ENCODE peak calls at places on chromosomes 3 and 15, in eight cellular contexts. One of them, this sample, is unnamed. For H3K4me1, the result is how much of the 10 kb centered on the place peaks cover.

GRCh38 chr3:186254676-186255665 is 107.1 kb downstream of the DGKG start:
- DNase-seq in stomach: no peak
- DNase-seq in Peyer's patch: no peak
- DNase-seq in left lung: no peak
- DNase-seq in psoas muscle: no peak
- DNase-seq in A673: peak
- DNase-seq in SJCRH30: no peak
- DNase-seq in right lobe of liver: no peak
- DNase-seq in this sample: no peak

GRCh38 chr3:40660554-40660953 is 135.8 kb downstream of the ZNF621 start:
- DNase-seq in right lobe of liver: no peak
- DNase-seq in stomach: no peak
- DNase-seq in SJCRH30: no peak
- DNase-seq in left lung: no peak
- DNase-seq in psoas muscle: no peak
- DNase-seq in A673: no peak
- DNase-seq in Peyer's patch: no peak
- DNase-seq in this sample: no peak

GRCh38 chr3:50246517-50246954 is 10.5 kb downstream of the GNAI2 start:
- DNase-seq in Peyer's patch: no peak
- DNase-seq in right lobe of liver: no peak
- DNase-seq in psoas muscle: no peak
- DNase-seq in left lung: peak
- DNase-seq in SJCRH30: peak
- DNase-seq in stomach: no peak
- DNase-seq in A673: peak
- DNase-seq in this sample: peak

GRCh38 chr3:46065294-46065705 is 38.0 kb upstream of the XCR1 start:
- DNase-seq in stomach: peak
- DNase-seq in Peyer's patch: no peak
- DNase-seq in left lung: no peak
- DNase-seq in right lobe of liver: no peak
- DNase-seq in SJCRH30: peak
- DNase-seq in A673: peak
- DNase-seq in psoas muscle: peak
- DNase-seq in this sample: no peak

GRCh38 chr3:53799338-53799865 is 46.8 kb downstream of the CHDH start:
- DNase-seq in Peyer's patch: peak
- DNase-seq in psoas muscle: no peak
- DNase-seq in A673: no peak
- DNase-seq in SJCRH30: no peak
- DNase-seq in left lung: no peak
- DNase-seq in right lobe of liver: no peak
- DNase-seq in stomach: no peak
- DNase-seq in this sample: peak

GRCh38 chr15:55457401-55458022 is 49.2 kb downstream of the PIERCE2 start:
- DNase-seq in Peyer's patch: no peak
- DNase-seq in SJCRH30: no peak
- DNase-seq in psoas muscle: no peak
- DNase-seq in left lung: peak
- DNase-seq in stomach: no peak
- DNase-seq in right lobe of liver: no peak
- DNase-seq in A673: no peak
- DNase-seq in this sample: peak

GRCh38 chr3:56989434-56990294 is 70.8 kb upstream of the SPATA12 start:
- DNase-seq in A673: no peak
- DNase-seq in Peyer's patch: peak
- DNase-seq in SJCRH30: no peak
- DNase-seq in right lobe of liver: no peak
- DNase-seq in left lung: no peak
- DNase-seq in psoas muscle: peak
- DNase-seq in stomach: peak
- DNase-seq in this sample: no peak

GRCh38 chr3:136247436-136247835 is 2.7 kb upstream of the PCCB start:
- DNase-seq in right lobe of liver: no peak
- DNase-seq in stomach: no peak
- DNase-seq in left lung: no peak
- DNase-seq in A673: no peak
- DNase-seq in psoas muscle: no peak
- DNase-seq in SJCRH30: no peak
- DNase-seq in Peyer's patch: no peak
- DNase-seq in this sample: no peak

GRCh38 chr15:99994849-99995248 is 261.6 kb upstream of the LYSMD4 start:
- DNase-seq in A673: no peak
- DNase-seq in Peyer's patch: peak
- DNase-seq in psoas muscle: no peak
- DNase-seq in left lung: no peak
- DNase-seq in stomach: no peak
- DNase-seq in right lobe of liver: no peak
- DNase-seq in SJCRH30: no peak
- DNase-seq in this sample: peak

GRCh38 chr3:127858477-127858876 is 36.2 kb upstream of the MGLL start:
- DNase-seq in left lung: no peak
- DNase-seq in psoas muscle: no peak
- DNase-seq in stomach: no peak
- DNase-seq in SJCRH30: no peak
- DNase-seq in right lobe of liver: no peak
- DNase-seq in A673: no peak
- DNase-seq in Peyer's patch: no peak
- DNase-seq in this sample: no peak

GRCh38 chr3:46660003-46660402 is 33.5 kb downstream of the ALS2CL start:
- DNase-seq in A673: no peak
- DNase-seq in right lobe of liver: peak
- DNase-seq in psoas muscle: no peak
- DNase-seq in stomach: no peak
- DNase-seq in Peyer's patch: no peak
- DNase-seq in SJCRH30: no peak
- DNase-seq in left lung: no peak
- DNase-seq in this sample: no peak

GRCh38 chr3:186882125-186882524 is 39.6 kb downstream of the ADIPOQ start:
- DNase-seq in A673: peak
- DNase-seq in SJCRH30: no peak
- DNase-seq in Peyer's patch: no peak
- DNase-seq in stomach: no peak
- DNase-seq in psoas muscle: no peak
- DNase-seq in left lung: no peak
- DNase-seq in right lobe of liver: no peak
- DNase-seq in this sample: no peak

GRCh38 chr3:37641556-37641955 is 220.1 kb upstream of the CTDSPL start:
- DNase-seq in Peyer's patch: no peak
- DNase-seq in A673: no peak
- DNase-seq in left lung: no peak
- DNase-seq in SJCRH30: no peak
- DNase-seq in stomach: no peak
- DNase-seq in psoas muscle: no peak
- DNase-seq in right lobe of liver: no peak
- DNase-seq in this sample: no peak

GRCh38 chr3:98035208-98035607 is at the start of gene GABRR3:
- DNase-seq in right lobe of liver: no peak
- DNase-seq in psoas muscle: no peak
- DNase-seq in Peyer's patch: no peak
- DNase-seq in left lung: no peak
- DNase-seq in stomach: no peak
- DNase-seq in A673: no peak
- DNase-seq in SJCRH30: no peak
- DNase-seq in this sample: no peak

GRCh38 chr3:190131329-190131728 is 10.6 kb upstream of the P3H2 start:
- DNase-seq in Peyer's patch: no peak
- DNase-seq in stomach: peak
- DNase-seq in SJCRH30: peak
- DNase-seq in psoas muscle: no peak
- DNase-seq in right lobe of liver: no peak
- DNase-seq in A673: peak
- DNase-seq in left lung: no peak
- DNase-seq in this sample: no peak

GRCh38 chr3:49415931-49416601 is 3.8 kb downstream of the TCTA start:
- DNase-seq in stomach: peak
- DNase-seq in right lobe of liver: no peak
- DNase-seq in left lung: no peak
- DNase-seq in A673: no peak
- DNase-seq in psoas muscle: peak
- DNase-seq in Peyer's patch: no peak
- DNase-seq in SJCRH30: peak
- DNase-seq in this sample: no peak

GRCh38 chr3:142088522-142088921 is 60.8 kb downstream of the TFDP2 start:
- DNase-seq in stomach: no peak
- DNase-seq in SJCRH30: no peak
- DNase-seq in psoas muscle: no peak
- DNase-seq in right lobe of liver: no peak
- DNase-seq in left lung: no peak
- DNase-seq in A673: no peak
- DNase-seq in Peyer's patch: no peak
- DNase-seq in this sample: no peak

GRCh38 chr15:33858836-33859235 is 109.5 kb upstream of the CHRM5 start:
- DNase-seq in stomach: no peak
- DNase-seq in Peyer's patch: no peak
- DNase-seq in A673: no peak
- DNase-seq in left lung: no peak
- DNase-seq in SJCRH30: no peak
- DNase-seq in right lobe of liver: no peak
- DNase-seq in psoas muscle: no peak
- DNase-seq in this sample: no peak

GRCh38 chr3:123552095-123552714 is 32.6 kb downstream of the HACD2 start:
- DNase-seq in left lung: no peak
- DNase-seq in psoas muscle: no peak
- DNase-seq in SJCRH30: peak
- DNase-seq in stomach: no peak
- DNase-seq in A673: peak
- DNase-seq in Peyer's patch: no peak
- DNase-seq in right lobe of liver: no peak
- DNase-seq in this sample: no peak

GRCh38 chr3:141561426-141562034 is 74.7 kb downstream of the RASA2 start:
- DNase-seq in psoas muscle: no peak
- DNase-seq in SJCRH30: peak
- DNase-seq in left lung: no peak
- DNase-seq in stomach: no peak
- DNase-seq in right lobe of liver: no peak
- DNase-seq in Peyer's patch: no peak
- DNase-seq in A673: peak
- DNase-seq in this sample: no peak

DNA sequence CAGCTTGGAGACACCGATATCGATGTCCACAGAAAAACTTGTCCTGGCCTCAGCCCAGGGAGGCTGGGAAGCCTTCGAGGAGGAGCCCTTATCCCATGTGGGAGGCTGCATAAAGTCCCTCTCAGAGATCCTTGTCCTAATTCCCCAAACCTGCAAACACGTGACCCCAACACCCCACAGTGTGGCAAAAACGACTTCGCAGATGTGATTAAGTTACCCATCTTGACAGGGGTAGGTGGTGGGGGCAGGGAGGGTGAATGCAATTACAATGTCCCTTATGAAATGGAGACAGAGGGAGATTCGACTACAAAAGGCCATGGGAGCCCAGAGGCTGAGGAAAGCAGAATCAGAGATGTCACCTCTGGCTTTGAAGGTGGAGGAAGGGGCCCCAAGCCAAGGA is 2.3 kb upstream of the TLR9 start:
- DNase-seq in psoas muscle: no peak
- DNase-seq in A673: no peak
- DNase-seq in SJCRH30: no peak
- DNase-seq in left lung: no peak
- DNase-seq in stomach: no peak
- DNase-seq in right lobe of liver: no peak
- DNase-seq in Peyer's patch: no peak
- DNase-seq in this sample: no peak
- H3K4me3 ChIP-seq in psoas muscle: no peak
- H3K4me3 ChIP-seq in A673: no peak
- H3K4me3 ChIP-seq in SJCRH30: no peak
- H3K4me3 ChIP-seq in left lung: no peak
- H3K4me3 ChIP-seq in stomach: no peak
- H3K4me3 ChIP-seq in right lobe of liver: no peak
- H3K4me3 ChIP-seq in Peyer's patch: no peak
- H3K4me3 ChIP-seq in this sample: no peak

DNA sequence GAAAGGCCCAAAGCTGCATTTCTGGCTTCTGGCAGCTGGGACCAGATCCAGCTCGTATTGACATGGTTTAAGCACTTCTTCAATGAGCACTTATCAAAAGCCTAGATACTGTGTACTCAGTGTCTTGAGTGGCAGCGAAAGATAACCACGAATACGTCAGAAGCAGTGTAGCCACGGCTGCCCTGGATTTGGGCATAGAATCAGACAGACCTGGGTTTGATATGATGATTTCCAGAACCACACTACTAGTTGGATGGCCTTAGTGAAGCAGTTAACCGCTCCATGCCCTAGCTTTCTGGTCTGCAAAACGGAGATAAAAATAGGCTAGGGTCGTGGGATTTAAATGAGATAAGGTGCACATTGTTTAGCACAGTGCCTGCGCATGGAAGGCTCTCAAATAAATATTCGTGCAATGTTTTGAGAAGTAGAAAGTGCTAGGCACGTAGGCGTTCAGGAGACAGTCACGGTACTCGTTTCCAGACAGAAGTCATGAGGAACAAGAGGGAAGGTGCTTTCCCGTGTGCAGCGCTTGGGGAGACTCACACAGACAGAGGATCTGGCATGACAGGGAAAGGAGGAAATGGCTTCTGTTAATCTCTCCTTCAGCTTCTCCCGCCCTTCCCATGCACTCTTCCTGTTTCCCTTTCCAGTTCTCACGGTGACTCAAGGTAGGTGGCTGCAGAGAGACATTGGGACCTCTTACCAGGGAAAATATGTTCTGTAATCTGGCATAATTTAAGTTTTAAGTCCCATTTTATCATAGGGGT is 70.3 kb downstream of the CCNL1 start:
- DNase-seq in right lobe of liver: no peak
- DNase-seq in Peyer's patch: peak
- DNase-seq in A673: no peak
- DNase-seq in psoas muscle: no peak
- DNase-seq in stomach: peak
- DNase-seq in left lung: peak
- DNase-seq in SJCRH30: peak
- DNase-seq in this sample: peak
- H3K4me1 ChIP-seq in right lobe of liver: under half
- H3K4me1 ChIP-seq in Peyer's patch: under half
- H3K4me1 ChIP-seq in A673: under half
- H3K4me1 ChIP-seq in psoas muscle: under half
- H3K4me1 ChIP-seq in stomach: half or more
- H3K4me1 ChIP-seq in left lung: under half
- H3K4me1 ChIP-seq in SJCRH30: under half
- H3K4me1 ChIP-seq in this sample: under half

GRCh38 chr3:43769471-43770425 is 79.0 kb downstream of the ABHD5 start:
- DNase-seq in left lung: peak
- DNase-seq in right lobe of liver: peak
- DNase-seq in Peyer's patch: peak
- DNase-seq in stomach: peak
- DNase-seq in psoas muscle: peak
- DNase-seq in SJCRH30: peak
- DNase-seq in A673: peak
- DNase-seq in this sample: peak
- H3K4me3 ChIP-seq in left lung: peak
- H3K4me3 ChIP-seq in right lobe of liver: no peak
- H3K4me3 ChIP-seq in Peyer's patch: peak
- H3K4me3 ChIP-seq in stomach: peak
- H3K4me3 ChIP-seq in psoas muscle: peak
- H3K4me3 ChIP-seq in SJCRH30: peak
- H3K4me3 ChIP-seq in A673: peak
- H3K4me3 ChIP-seq in this sample: peak

DNA sequence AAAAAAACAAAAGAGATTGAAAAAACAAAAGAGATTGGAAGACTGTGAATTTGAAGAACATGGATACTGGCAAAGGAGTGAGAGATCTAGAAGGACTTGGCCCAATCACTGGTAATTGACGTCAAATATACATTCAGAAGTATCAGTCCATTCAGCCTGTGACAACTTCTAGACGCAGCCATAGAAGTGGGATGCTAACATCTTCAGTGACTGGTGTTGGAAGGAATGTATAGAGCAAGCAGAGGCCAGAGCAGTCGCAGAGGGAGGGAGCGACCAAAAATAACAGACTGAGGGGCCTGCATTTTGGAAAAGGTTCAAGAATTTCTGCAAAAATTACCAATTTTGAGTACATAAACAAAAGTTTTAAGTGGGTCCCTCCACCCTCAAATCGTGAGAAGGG is 473.3 kb downstream of the CADM2 start:
- DNase-seq in psoas muscle: no peak
- DNase-seq in left lung: no peak
- DNase-seq in stomach: no peak
- DNase-seq in A673: no peak
- DNase-seq in Peyer's patch: no peak
- DNase-seq in right lobe of liver: no peak
- DNase-seq in SJCRH30: no peak
- DNase-seq in this sample: no peak
- H3K4me1 ChIP-seq in psoas muscle: under half
- H3K4me1 ChIP-seq in left lung: under half
- H3K4me1 ChIP-seq in stomach: under half
- H3K4me1 ChIP-seq in A673: under half
- H3K4me1 ChIP-seq in Peyer's patch: under half
- H3K4me1 ChIP-seq in right lobe of liver: under half
- H3K4me1 ChIP-seq in SJCRH30: under half
- H3K4me1 ChIP-seq in this sample: under half